ENCODE peak calls at places on chromosomes 1 and 21, in eight cellular contexts. V, A, T, F, X, H, R and J are unnamed samples.
A peak's percentile ranks its signal among the peaks of the same experiment; 100 is the strongest.

GRCh38 chr1:228497206-228497605 is 10.0 kb downstream of the RNF187 start:
- DNase-seq in V (no peak), A (no peak), T (no peak), X (no peak), H (no peak), F (no peak), R (no peak), J (no peak)

GRCh38 chr1:161001537-161001936 is 19.4 kb downstream of the F11R start:
- DNase-seq in H (peak; percentile 45), A (no peak), V (no peak), R (no peak), F (no peak), T (peak; percentile 37), X (no peak), J (peak; percentile 81)

GRCh38 chr1:169601096-169601881 is 15.0 kb upstream of the F5 start:
- DNase-seq in F (no peak), T (no peak), H (no peak), A (no peak), V (peak; percentile 4), X (no peak), R (peak; percentile 24), J (peak; percentile 59)

GRCh38 chr1:109491372-109491771 is 2.5 kb upstream of the CYB561D1 start:
- DNase-seq in R (no peak), V (no peak), X (no peak), A (no peak), T (no peak), H (no peak), F (no peak), J (no peak)

GRCh38 chr1:231729541-231729940 is 103.0 kb downstream of the DISC1 start:
- DNase-seq in T (no peak), R (no peak), A (no peak), F (no peak), H (no peak), V (no peak), X (no peak), J (no peak)

GRCh38 chr1:229203030-229203751 is 67.7 kb upstream of the RAB4A start:
- DNase-seq in A (peak; percentile 55), V (peak; percentile 55), R (peak; percentile 76), H (peak; percentile 70), T (no peak), F (no peak), X (no peak), J (peak; percentile 90)

GRCh38 chr1:27367160-27367650 is 444 bp upstream of the MAP3K6 start:
- DNase-seq in A (no peak), R (no peak), X (no peak), T (no peak), F (no peak), V (no peak), H (no peak), J (no peak)

GRCh38 chr1:226553594-226554279 is 5.2 kb downstream of the STUM start:
- DNase-seq in H (no peak), R (no peak), F (no peak), X (no peak), T (no peak), A (no peak), V (no peak), J (no peak)

GRCh38 chr1:151693057-151693651 is 23.4 kb downstream of the CELF3 start:
- DNase-seq in H (no peak), R (peak; percentile 60), A (no peak), F (no peak), T (no peak), V (peak; percentile 72), X (no peak), J (peak; percentile 65)

GRCh38 chr21:44434936-44435635 is 20.2 kb upstream of the LRRC3 start:
- DNase-seq in T (peak; percentile 60), V (no peak), A (no peak), R (no peak), X (peak; percentile 55), F (peak; percentile 25), H (no peak), J (no peak)

GRCh38 chr1:156126043-156126700 is 11.7 kb downstream of the LMNA start:
- DNase-seq in F (peak; percentile 92), T (peak; percentile 92), A (peak; percentile 97), R (peak; percentile 85), H (peak; percentile 98), X (peak; percentile 96), V (peak; percentile 83), J (peak; percentile 86)

GRCh38 chr1:158084336-158084735 is 90.9 kb downstream of the KIRREL1 start:
- DNase-seq in A (no peak), R (no peak), V (no peak), X (no peak), H (no peak), T (peak; percentile 53), F (no peak), J (no peak)

GRCh38 chr1:53070621-53071020 is 8.6 kb downstream of the PODN start:
- DNase-seq in A (no peak), H (no peak), F (peak; percentile 22), X (peak; percentile 50), R (no peak), V (peak; percentile 31), T (no peak), J (no peak)

GRCh38 chr1:113929750-113930498 is 800 bp downstream of the HIPK1 start:
- DNase-seq in H (peak; percentile 47), T (peak; percentile 85), X (peak; percentile 76), R (peak; percentile 79), V (no peak), A (peak; percentile 34), F (peak; percentile 67), J (peak; percentile 34)

GRCh38 chr1:173409613-173410012 is 67.5 kb upstream of the PRDX6 start:
- DNase-seq in R (no peak), A (no peak), T (peak; percentile 69), H (no peak), F (peak; percentile 81), X (no peak), V (no peak), J (no peak)

GRCh38 chr1:232555581-232556189 is 74.2 kb downstream of the SIPA1L2 start:
- DNase-seq in V (no peak), A (no peak), F (no peak), H (no peak), R (peak; percentile 45), X (no peak), T (no peak), J (peak; percentile 87)

GRCh38 chr21:33522297-33522696 is 19.6 kb downstream of the GART start:
- DNase-seq in H (no peak), T (no peak), R (no peak), A (no peak), X (no peak), F (no peak), V (no peak), J (no peak)

GRCh38 chr1:45687753-45688737 is at the start of gene TMEM69:
- DNase-seq in X (peak; percentile 88), H (peak; percentile 65), R (peak; percentile 88), F (peak; percentile 70), T (peak; percentile 81), V (peak; percentile 79), A (peak; percentile 90), J (peak; percentile 95)

GRCh38 chr1:21355956-21356355 is 65.7 kb upstream of the ECE1 start:
- DNase-seq in V (no peak), F (no peak), R (no peak), H (no peak), X (no peak), T (no peak), A (no peak), J (no peak)

GRCh38 chr1:42431514-42431913 is 24.3 kb downstream of the ZMYND12 start:
- DNase-seq in R (peak; percentile 48), A (no peak), V (no peak), X (no peak), T (no peak), F (no peak), H (no peak), J (no peak)

GRCh38 chr21:46634966-46635323 is 529 bp upstream of the PRMT2 start:
- DNase-seq in F (peak; percentile 74), T (no peak), H (peak; percentile 78), V (peak; percentile 80), X (peak; percentile 90), R (peak; percentile 89), A (peak; percentile 65), J (peak; percentile 76)

GRCh38 chr1:63772201-63772600 is 1.6 kb upstream of the ROR1 start:
- DNase-seq in A (peak; percentile 6), X (no peak), V (no peak), R (no peak), F (no peak), H (no peak), T (no peak), J (no peak)

GRCh38 chr1:160781129-160781808 is 14.7 kb upstream of the LY9 start:
- DNase-seq in T (no peak), H (no peak), F (peak; percentile 53), V (no peak), R (peak; percentile 68), X (no peak), A (peak; percentile 74), J (no peak)

GRCh38 chr1:200896571-200897187 is 2.0 kb downstream of the INAVA start:
- DNase-seq in X (no peak), R (peak; percentile 92), H (no peak), V (no peak), T (peak; percentile 86), F (peak; percentile 72), A (peak; percentile 81), J (peak; percentile 47)
- H3K4me1 ChIP-seq in X (peaks cover 2% of the 10 kb centered on the region), R (peaks cover 41% of the 10 kb centered on the region), H (no peaks in the 10 kb centered on the region), V (no peaks in the 10 kb centered on the region), T (no peaks in the 10 kb centered on the region), F (peaks cover 3% of the 10 kb centered on the region), A (peaks cover 23% of the 10 kb centered on the region), J (peaks cover 10% of the 10 kb centered on the region)

GRCh38 chr1:115655916-115656315 is 14.1 kb downstream of the VANGL1 start:
- DNase-seq in T (no peak), F (no peak), X (no peak), H (no peak), R (no peak), V (no peak), A (no peak), J (no peak)
- TF ChIP-seq CTCF in T (no peak), F (no peak), X (no peak), H (no peak), R (no peak), V (no peak), A (no peak), J (no peak)

GRCh38 chr1:3135746-3136455 is 66.9 kb downstream of the PRDM16 start:
- DNase-seq in V (no peak), F (no peak), H (no peak), X (no peak), T (no peak), R (no peak), A (no peak), J (no peak)

GRCh38 chr1:3136532-3136931 is 67.5 kb downstream of the PRDM16 start:
- DNase-seq in F (no peak), R (no peak), T (no peak), X (no peak), A (no peak), H (no peak), V (no peak), J (no peak)

GRCh38 chr1:3138623-3139151 is 69.7 kb downstream of the PRDM16 start:
- DNase-seq in V (no peak), R (no peak), H (no peak), X (no peak), F (no peak), T (no peak), A (no peak), J (no peak)

GRCh38 chr1:3139451-3139852 is 70.4 kb downstream of the PRDM16 start:
- DNase-seq in R (no peak), A (no peak), T (no peak), H (no peak), X (no peak), F (no peak), V (no peak), J (no peak)

GRCh38 chr1:3137111-3138100 is 68.4 kb downstream of the PRDM16 start:
- DNase-seq in F (no peak), A (no peak), T (no peak), R (no peak), V (no peak), X (no peak), H (no peak), J (no peak)
- H3K4me1 ChIP-seq in F (peaks cover 4% of the 10 kb centered on the region), A (no peaks in the 10 kb centered on the region), T (no peaks in the 10 kb centered on the region), R (peaks cover 43% of the 10 kb centered on the region), V (no peaks in the 10 kb centered on the region), X (peaks cover 16% of the 10 kb centered on the region), H (no peaks in the 10 kb centered on the region), J (peaks cover 28% of the 10 kb centered on the region)

GRCh38 chr1:50873458-50874187 is 86.4 kb downstream of the FAF1 start:
- DNase-seq in R (peak; percentile 59), H (peak; percentile 52), F (peak; percentile 62), X (no peak), T (no peak), A (peak; percentile 51), V (peak; percentile 10), J (peak; percentile 64)
- TF ChIP-seq CTCF in R (peak; percentile 73), H (peak; percentile 67), F (peak; percentile 45), X (peak; percentile 24), T (peak; percentile 57), A (peak; percentile 69), V (peak; percentile 70), J (peak; percentile 70)